ENCODE peak calls at places on chromosomes 5 and 9, in six cellular contexts. M, O, E, F, D and K are unnamed samples.

GRCh38 chr5:72463499-72464052 is 43.6 kb downstream of the ZNF366 start:
- DNase-seq in O (no peak), F (no peak), D (no peak), M (no peak), E (no peak), K (no peak)

GRCh38 chr9:108439967-108440366 is 415.8 kb downstream of the ACTL7B start:
- DNase-seq in M (no peak), F (no peak), O (peak; percentile 76), E (no peak), D (no peak), K (no peak)

GRCh38 chr9:11366585-11367129 is 753.9 kb upstream of the PTPRD start:
- DNase-seq in E (no peak), D (no peak), M (no peak), O (no peak), F (no peak), K (no peak)

GRCh38 chr5:134944630-134945029 is 23.1 kb upstream of the CATSPER3 start:
- DNase-seq in O (peak; percentile 39), F (no peak), E (no peak), M (no peak), D (no peak), K (no peak)

GRCh38 chr5:100860407-100860806 is 42.7 kb downstream of the ST8SIA4 start:
- DNase-seq in M (no peak), O (no peak), D (no peak), F (no peak), E (no peak), K (no peak)

GRCh38 chr9:81380504-81380903 is 308.8 kb downstream of the TLE1 start:
- DNase-seq in D (no peak), E (no peak), M (no peak), O (no peak), F (no peak), K (no peak)

GRCh38 chr9:132412089-132412488 is 2.1 kb downstream of the CFAP77 start:
- DNase-seq in F (no peak), E (no peak), M (no peak), O (no peak), D (no peak), K (no peak)

GRCh38 chr5:14753947-14754346 is 89.4 kb downstream of the OTULIN start:
- DNase-seq in F (no peak), E (no peak), O (peak; percentile 13), M (no peak), D (no peak), K (no peak)

GRCh38 chr9:114417511-114417910 is 29.7 kb upstream of the AKNA start:
- DNase-seq in M (no peak), O (peak; percentile 77), D (no peak), E (no peak), F (no peak), K (no peak)

GRCh38 chr5:91293131-91293530 is 90.0 kb downstream of the ARRDC3 start:
- DNase-seq in O (peak; percentile 55), E (no peak), D (no peak), F (no peak), M (no peak), K (no peak)

GRCh38 chr5:140311011-140311467 is 8.1 kb upstream of the PFDN1 start:
- DNase-seq in D (no peak), O (peak; percentile 96), F (no peak), M (no peak), E (no peak), K (no peak)

GRCh38 chr5:178367351-178368120 is 134.9 kb upstream of the PHYKPL start:
- DNase-seq in M (no peak), D (no peak), F (no peak), O (no peak), E (no peak), K (no peak)

GRCh38 chr5:178368278-178368677 is 135.7 kb upstream of the PHYKPL start:
- DNase-seq in F (no peak), O (no peak), E (no peak), D (no peak), M (no peak), K (no peak)

GRCh38 chr5:178371362-178372090 is 138.9 kb upstream of the PHYKPL start:
- DNase-seq in E (no peak), D (no peak), F (no peak), M (no peak), O (no peak), K (no peak)

GRCh38 chr5:178370102-178370501 is 137.5 kb upstream of the PHYKPL start:
- DNase-seq in D (no peak), E (no peak), O (no peak), M (no peak), F (no peak), K (no peak)

DNA sequence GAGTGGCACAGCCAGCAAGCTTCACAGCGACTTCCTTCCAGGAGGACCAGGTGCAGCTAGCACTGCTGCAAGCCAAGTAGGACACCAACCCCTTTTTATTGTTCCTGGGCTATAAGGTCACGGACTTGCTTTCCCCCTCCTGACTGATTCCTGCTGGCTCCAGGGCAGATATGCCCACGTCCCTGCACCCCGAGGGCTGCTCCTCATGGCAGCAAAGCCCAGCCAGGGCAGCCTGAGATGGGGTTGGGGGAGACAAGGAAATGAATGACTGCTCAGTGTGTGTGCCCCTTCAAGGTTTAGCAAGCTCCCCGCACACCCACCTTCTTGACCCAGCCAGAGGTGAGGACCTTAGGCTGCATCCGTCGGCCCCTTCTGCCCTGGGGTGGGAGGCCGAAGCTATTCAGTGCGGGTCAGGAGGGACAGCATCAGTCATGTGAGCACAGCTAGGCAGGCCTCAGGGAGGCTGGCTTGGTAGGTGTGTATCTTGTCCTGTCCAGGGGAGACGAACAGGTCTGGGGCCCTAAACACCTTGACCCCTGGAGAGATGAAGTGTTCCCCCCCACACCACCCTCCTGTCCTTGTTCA is 136.2 kb upstream of the PHYKPL start:
- DNase-seq in M (no peak), E (no peak), D (no peak), F (no peak), O (no peak), K (no peak)
- H3K9me3 ChIP-seq in M (no peaks in the 10 kb centered on the region), E (no peaks in the 10 kb centered on the region), D (no peaks in the 10 kb centered on the region), F (no peaks in the 10 kb centered on the region), O (peaks cover 48% of the 10 kb centered on the region), K (no peaks in the 10 kb centered on the region)

GRCh38 chr5:75671506-75671905 is 45.7 kb downstream of the POC5 start:
- DNase-seq in E (no peak), O (no peak), F (no peak), D (no peak), M (no peak), K (no peak)

GRCh38 chr5:75668348-75668895 is 48.8 kb downstream of the POC5 start:
- DNase-seq in D (no peak), F (no peak), E (no peak), O (no peak), M (no peak), K (no peak)

GRCh38 chr5:75667586-75667985 is 49.7 kb downstream of the POC5 start:
- DNase-seq in O (no peak), M (no peak), D (no peak), F (no peak), E (no peak), K (no peak)

GRCh38 chr5:75670571-75670970 is 46.7 kb downstream of the POC5 start:
- DNase-seq in E (no peak), D (no peak), F (no peak), M (no peak), O (peak; percentile 28), K (no peak)

DNA sequence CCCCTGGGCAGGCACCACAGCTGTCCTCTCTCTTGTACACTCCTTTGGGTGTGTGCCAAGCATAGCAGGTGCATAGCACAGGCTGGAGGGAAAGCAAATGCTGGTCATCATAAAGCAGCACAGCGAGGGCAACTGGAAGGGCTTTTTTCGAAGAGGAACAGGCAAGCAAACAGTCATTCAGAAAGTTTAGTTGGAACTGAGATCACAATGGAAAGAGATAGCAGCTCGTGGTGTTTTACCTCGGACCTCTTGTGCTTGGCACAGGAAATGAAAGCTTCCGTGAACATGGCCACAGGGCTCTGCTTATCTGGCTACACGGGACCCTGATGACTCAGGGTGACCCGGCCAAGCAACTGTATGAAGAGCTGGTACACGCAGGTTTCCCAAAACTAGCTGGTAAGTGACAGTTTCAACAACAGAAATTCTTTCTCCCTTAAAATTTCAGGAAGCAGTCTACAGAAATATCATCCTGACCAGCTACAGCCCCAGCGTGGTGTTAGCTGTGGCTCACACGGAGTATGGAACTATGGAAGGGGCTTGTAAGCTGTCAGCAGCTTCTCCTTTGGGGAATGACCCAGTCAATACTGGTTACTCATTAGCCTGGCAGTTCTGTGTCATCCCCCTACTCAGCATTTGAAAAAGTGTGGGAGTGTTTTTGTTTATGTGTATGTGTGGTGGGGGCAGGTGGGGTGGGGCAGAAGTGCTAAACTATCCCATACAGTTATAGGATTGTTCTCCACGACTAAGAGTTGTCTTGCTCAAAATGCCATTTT is 48.1 kb downstream of the POC5 start:
- DNase-seq in F (no peak), D (no peak), M (peak; percentile 19), E (no peak), O (peak; percentile 18), K (peak; percentile 42)
- TF ChIP-seq POLR2A in F (no peak), D (no peak), M (no peak), E (no peak), O (no peak), K (no peak)

DNA sequence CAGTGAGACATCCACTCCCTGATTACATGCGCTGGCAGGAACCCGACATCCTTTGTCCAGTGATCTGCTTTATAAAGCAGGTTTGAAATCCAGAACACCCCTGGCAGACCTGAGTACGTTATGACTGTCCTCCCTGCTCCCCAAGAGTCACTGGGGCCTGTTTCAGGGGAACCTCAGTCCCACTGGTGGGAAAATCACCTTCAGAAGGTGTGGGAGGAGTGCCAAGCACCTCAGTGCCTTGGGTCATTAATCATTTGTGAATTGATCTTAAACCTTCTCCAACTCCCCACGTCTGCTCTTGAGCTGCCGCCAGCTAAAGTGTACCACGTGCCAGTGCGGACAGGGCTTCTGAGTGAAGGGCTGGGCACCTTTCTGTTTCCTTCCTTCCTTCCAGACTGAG is 16.2 kb downstream of the SLC6A3 start:
- DNase-seq in D (no peak), M (no peak), E (peak; percentile 43), F (no peak), O (no peak), K (no peak)
- H3K9me3 ChIP-seq in D (peaks cover 34% of the 10 kb centered on the region), M (no peaks in the 10 kb centered on the region), E (peaks cover 17% of the 10 kb centered on the region), F (peaks cover 42% of the 10 kb centered on the region), O (peaks cover 30% of the 10 kb centered on the region), K (peaks cover 4% of the 10 kb centered on the region)

DNA sequence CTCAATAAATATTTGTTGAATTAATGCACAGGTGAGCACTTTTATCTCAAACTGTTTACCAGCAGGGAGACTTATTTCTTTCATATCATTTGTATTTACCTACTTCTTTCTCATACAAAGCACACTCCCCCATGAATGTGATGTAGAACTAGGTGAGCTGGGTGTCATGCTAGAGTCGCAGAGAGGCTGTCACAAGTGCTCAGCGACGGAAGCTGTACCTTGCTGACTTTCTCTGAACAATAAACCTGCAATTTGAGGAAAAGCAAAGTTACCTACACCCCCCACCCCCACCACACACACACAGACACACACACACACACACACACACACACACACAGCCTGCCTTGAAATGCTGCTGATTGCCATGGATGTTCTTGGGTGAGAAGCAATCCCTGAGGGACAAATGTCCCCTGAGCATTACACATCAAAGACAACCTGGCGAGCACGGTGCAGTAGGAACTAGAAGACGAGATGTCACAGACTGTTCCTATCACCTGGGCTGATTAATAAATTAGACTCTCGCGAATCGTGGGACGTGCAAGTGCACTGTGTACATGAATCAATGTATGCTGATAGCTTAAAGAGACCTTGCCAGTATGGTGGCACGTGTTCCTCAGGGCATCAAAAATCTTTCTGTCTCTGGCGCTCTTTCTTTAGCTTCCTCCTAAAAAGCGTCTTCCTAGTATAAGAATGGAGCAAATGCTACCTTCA is 66.1 kb downstream of the BRINP1 start:
- DNase-seq in E (no peak), M (no peak), O (no peak), D (no peak), F (peak; percentile 72), K (no peak)
- TF ChIP-seq POLR2A in E (no peak), M (no peak), O (no peak), D (no peak), F (no peak), K (no peak)

GRCh38 chr9:96741771-96742170 is 36.1 kb downstream of the ZNF510 start:
- DNase-seq in F (no peak), E (no peak), D (no peak), O (no peak), M (no peak), K (no peak)

GRCh38 chr9:96738147-96739027 is 39.5 kb downstream of the ZNF510 start:
- DNase-seq in M (no peak), E (no peak), O (no peak), D (no peak), F (no peak), K (no peak)
- H3K9me3 ChIP-seq in M (no peaks in the 10 kb centered on the region), E (peaks cover 50% of the 10 kb centered on the region), O (peaks cover 15% of the 10 kb centered on the region), D (peaks cover 44% of the 10 kb centered on the region), F (peaks cover 36% of the 10 kb centered on the region), K (peaks cover 12% of the 10 kb centered on the region)